ENCODE peak calls at places on chromosomes 5 and 9, in five cellular contexts. S is left lung, X is tibial nerve, Q is neural progenitor cell, R is Panc1. F is an unnamed sample.
A peak's percentile ranks its signal among the peaks of the same experiment; 100 is the strongest.

GRCh38 chr5:148682283-148683026 is 28.1 kb upstream of the HTR4 start:
- DNase-seq in S (no peak), X (no peak), Q (no peak), R (no peak), F (no peak)

GRCh38 chr5:173739741-173740140 is 123.3 kb upstream of the BOD1 start:
- DNase-seq in X (no peak), Q (no peak), R (no peak), S (no peak), F (no peak)

GRCh38 chr9:115118471-115119156 is 657 bp upstream of the TNC start:
- DNase-seq in S (peak; percentile 75), R (no peak), Q (peak; percentile 96), X (peak; percentile 38), F (peak; percentile 82)

GRCh38 chr5:945691-946541 is 53.2 kb downstream of the TRIP13 start:
- DNase-seq in R (no peak), Q (peak; percentile 58), S (no peak), X (no peak), F (no peak)

GRCh38 chr9:1510712-1511111 is 460.6 kb downstream of the DMRT2 start:
- DNase-seq in R (no peak), S (no peak), Q (no peak), X (no peak), F (no peak)

GRCh38 chr5:77957-78804 is 13.8 kb upstream of the PLEKHG4B start:
- DNase-seq in Q (peak; percentile 75), R (no peak), X (no peak), S (no peak), F (no peak)

GRCh38 chr9:16809912-16810610 is 60.4 kb downstream of the BNC2 start:
- DNase-seq in R (no peak), X (no peak), Q (no peak), S (no peak), F (no peak)

GRCh38 chr9:16028516-16028915 is 475.7 kb downstream of the CCDC171 start:
- DNase-seq in S (no peak), X (no peak), R (no peak), Q (no peak), F (no peak)

GRCh38 chr5:56319281-56320242 is 86.4 kb upstream of the ANKRD55 start:
- DNase-seq in Q (no peak), S (peak; percentile 61), X (peak; percentile 28), R (no peak), F (no peak)

GRCh38 chr5:90563161-90563560 is 4.6 kb downstream of the ADGRV1 start:
- DNase-seq in X (no peak), R (no peak), Q (no peak), S (no peak), F (no peak)

GRCh38 chr9:96420468-96421219 is 2.5 kb upstream of the ZNF367 start:
- DNase-seq in X (peak; percentile 65), S (no peak), Q (peak; percentile 46), R (peak; percentile 95), F (peak; percentile 77)

GRCh38 chr9:76200315-76200714 is 193.9 kb downstream of the RFK start:
- DNase-seq in X (no peak), R (no peak), Q (no peak), S (no peak), F (no peak)

GRCh38 chr5:68409259-68409658 is 193.7 kb downstream of the PIK3R1 start:
- DNase-seq in R (no peak), X (no peak), S (no peak), Q (no peak), F (no peak)

GRCh38 chr9:61669352-61669751 is 479.5 kb downstream of the SPATA31A7 start:
- DNase-seq in Q (no peak), S (no peak), X (no peak), R (no peak), F (peak; percentile 21)

GRCh38 chr5:5335708-5336211 is 86.7 kb upstream of the ICE1 start:
- DNase-seq in Q (peak; percentile 18), X (no peak), R (peak; percentile 8), S (no peak), F (no peak)

GRCh38 chr5:176714067-176714466 is 66.8 kb downstream of the TSPAN17 start:
- DNase-seq in X (no peak), R (no peak), Q (no peak), S (no peak), F (no peak)

GRCh38 chr9:85600675-85601263 is 141.0 kb downstream of the AGTPBP1 start:
- DNase-seq in Q (no peak), S (no peak), R (no peak), X (no peak), F (no peak)

GRCh38 chr9:126033956-126034355 is 286.8 kb downstream of the PBX3 start:
- DNase-seq in S (no peak), X (no peak), R (no peak), Q (no peak), F (no peak)

GRCh38 chr5:139659673-139660072 is 11.5 kb downstream of the CXXC5 start:
- DNase-seq in Q (peak; percentile 73), X (no peak), R (no peak), S (no peak), F (no peak)

GRCh38 chr5:161399996-161400562 is 146.4 kb downstream of the GABRB2 start:
- DNase-seq in Q (no peak), X (no peak), S (no peak), R (no peak), F (no peak)

GRCh38 chr9:94665606-94666005 is 26.3 kb upstream of the FBP1 start:
- DNase-seq in Q (peak; percentile 22), S (no peak), X (no peak), R (no peak), F (no peak)

GRCh38 chr9:116939605-116940004 is 252.5 kb downstream of the TRIM32 start:
- DNase-seq in X (no peak), S (no peak), Q (no peak), R (no peak), F (no peak)

GRCh38 chr9:134955801-134956200 is 38.1 kb upstream of the FCN1 start:
- DNase-seq in Q (no peak), R (no peak), X (no peak), S (peak; percentile 12), F (peak; percentile 51)

GRCh38 chr5:133433641-133434040 is 178.7 kb downstream of the FSTL4 start:
- DNase-seq in X (no peak), Q (no peak), S (no peak), R (no peak), F (no peak)

GRCh38 chr5:172188033-172188892 is at the start of gene STK10:
- DNase-seq in S (peak; percentile 95), R (peak; percentile 72), X (peak; percentile 73), Q (peak; percentile 96), F (peak; percentile 96)

GRCh38 chr5:93099902-93100347 is 481.1 kb downstream of the NR2F1-AS1 start:
- DNase-seq in S (no peak), R (no peak), X (no peak), Q (no peak), F (no peak)

GRCh38 chr9:131160416-131161112 is 35.2 kb downstream of the NUP214 start:
- DNase-seq in S (no peak), X (no peak), R (no peak), Q (no peak), F (no peak)
- H3K4me1 ChIP-seq in S (no peaks in the 10 kb centered on the region), X (no peaks in the 10 kb centered on the region), R (no peaks in the 10 kb centered on the region), Q (no peaks in the 10 kb centered on the region), F (no peaks in the 10 kb centered on the region)

GRCh38 chr5:98624145-98624880 is 149.2 kb upstream of the RGMB start:
- DNase-seq in X (no peak), R (no peak), S (no peak), Q (no peak), F (no peak)
- H3K27ac ChIP-seq in X (no peak overlapping the region), R (no peak overlapping the region), S (no peak overlapping the region), Q (no peak overlapping the region), F (no peak overlapping the region)

DNA sequence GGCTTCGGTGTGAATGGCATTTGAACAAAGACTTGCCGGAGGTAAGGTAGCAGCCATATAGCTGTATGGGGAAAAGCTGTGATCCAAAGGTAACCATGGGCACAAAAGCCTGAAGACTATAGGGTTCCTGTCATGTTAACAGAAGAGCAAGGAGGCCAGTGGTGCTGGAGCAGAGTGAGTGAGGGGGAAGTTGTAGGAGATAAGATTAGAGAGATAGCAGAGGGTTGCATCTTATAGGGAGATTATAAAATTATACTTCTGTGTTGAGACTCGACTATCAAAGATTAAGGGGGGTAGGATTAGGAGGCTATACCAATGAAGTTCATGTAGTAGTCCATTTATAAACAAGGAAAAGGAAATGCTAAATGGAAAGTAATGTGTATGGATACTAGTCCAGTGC is 3.3 kb downstream of the NCBP1 start:
- DNase-seq in S (no peak), R (no peak), Q (no peak), X (no peak), F (no peak)
- H3K4me1 ChIP-seq in S (peaks cover 17% of the 10 kb centered on the region), R (peaks cover 25% of the 10 kb centered on the region), Q (peaks cover 16% of the 10 kb centered on the region), X (peaks cover 4% of the 10 kb centered on the region), F (no peaks in the 10 kb centered on the region)

DNA sequence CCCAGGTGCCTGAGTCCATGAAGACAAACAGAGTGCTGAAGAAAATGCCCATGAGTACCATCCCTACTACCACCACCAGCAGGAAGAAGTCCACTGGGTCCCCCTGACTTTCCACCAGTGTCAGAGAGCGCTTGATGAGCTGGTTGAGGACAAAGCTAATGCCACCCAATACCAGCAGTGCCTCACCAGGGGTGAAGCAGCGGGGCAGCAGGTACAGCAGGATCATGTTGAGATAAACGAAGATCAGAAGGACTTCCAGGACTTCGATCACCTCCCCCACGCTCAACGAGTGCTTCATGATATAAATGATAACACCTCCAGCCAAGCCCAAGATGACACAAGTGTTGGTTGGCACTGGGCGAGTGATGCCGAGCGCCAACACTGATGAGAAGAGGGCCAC is 859 bp downstream of the DOLK start:
- DNase-seq in X (no peak), Q (no peak), R (no peak), S (no peak), F (no peak)
- H3K27ac ChIP-seq in X (no peak overlapping the region), Q (no peak overlapping the region), R (peak overlapping the region; percentile 82), S (peak overlapping the region; percentile 93), F (peak overlapping the region; percentile 96)

DNA sequence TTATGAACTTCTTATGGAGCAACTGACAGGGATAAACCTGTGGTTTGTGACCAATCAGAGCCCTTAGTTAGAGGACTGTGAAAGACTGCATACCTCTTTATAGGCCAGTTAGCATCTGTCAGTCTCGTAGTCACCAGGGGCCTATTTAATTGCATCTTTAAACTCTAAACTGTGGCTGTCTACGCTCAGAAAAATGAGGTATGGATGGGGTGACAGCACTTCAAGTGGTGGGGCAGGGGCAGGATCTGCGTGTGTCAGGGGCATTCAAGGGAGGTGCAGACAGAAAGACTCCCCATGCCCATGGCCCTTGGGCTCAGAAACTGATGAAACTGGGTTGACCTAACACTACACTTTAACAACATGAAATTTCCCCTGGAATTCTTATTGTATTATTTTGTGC is 132.6 kb upstream of the TBCA start:
- DNase-seq in Q (no peak), R (no peak), S (no peak), X (no peak), F (no peak)
- H3K4me1 ChIP-seq in Q (peaks cover 14% of the 10 kb centered on the region), R (no peaks in the 10 kb centered on the region), S (no peaks in the 10 kb centered on the region), X (no peaks in the 10 kb centered on the region), F (no peaks in the 10 kb centered on the region)

GRCh38 chr5:95261369-95262175 is 23.3 kb downstream of the MCTP1 start:
- DNase-seq in X (peak; percentile 64), Q (no peak), R (peak; percentile 48), S (no peak), F (no peak)
- H3K27ac ChIP-seq in X (no peak overlapping the region), Q (no peak overlapping the region), R (no peak overlapping the region), S (no peak overlapping the region), F (no peak overlapping the region)

F was measured in tibial artery.